ENCODE peak calls at places on chromosomes 1 and 21, in five cellular contexts. One of them, this sample, is unnamed.

GRCh38 chr1:242081446-242081845 is 82.5 kb upstream of the MAP1LC3C start:
- DNase-seq in esophagus squamous epithelium: no peak
- DNase-seq in A673: no peak
- DNase-seq in effector memory CD4-positive, alpha-beta T cell: no peak
- DNase-seq in mesendoderm: no peak
- DNase-seq in this sample: no peak

GRCh38 chr1:109993885-109994284 is 9.3 kb downstream of the AHCYL1 start:
- DNase-seq in mesendoderm: no peak
- DNase-seq in esophagus squamous epithelium: no peak
- DNase-seq in effector memory CD4-positive, alpha-beta T cell: no peak
- DNase-seq in A673: no peak
- DNase-seq in this sample: no peak

GRCh38 chr1:119611701-119612113 is 36.4 kb downstream of the ZNF697 start:
- DNase-seq in esophagus squamous epithelium: no peak
- DNase-seq in effector memory CD4-positive, alpha-beta T cell: no peak
- DNase-seq in mesendoderm: peak; percentile 82
- DNase-seq in A673: peak; percentile 56
- DNase-seq in this sample: peak; percentile 44

GRCh38 chr1:56578963-56579875 is at the start of gene PLPP3:
- DNase-seq in A673: peak; percentile 76
- DNase-seq in effector memory CD4-positive, alpha-beta T cell: no peak
- DNase-seq in esophagus squamous epithelium: peak; percentile 8
- DNase-seq in mesendoderm: peak; percentile 93
- DNase-seq in this sample: peak; percentile 60

GRCh38 chr1:61058477-61059245 is 23.7 kb upstream of the NFIA start:
- DNase-seq in effector memory CD4-positive, alpha-beta T cell: no peak
- DNase-seq in mesendoderm: no peak
- DNase-seq in A673: no peak
- DNase-seq in esophagus squamous epithelium: no peak
- DNase-seq in this sample: no peak

GRCh38 chr1:61299468-61299867 is 217.1 kb downstream of the NFIA start:
- DNase-seq in esophagus squamous epithelium: no peak
- DNase-seq in effector memory CD4-positive, alpha-beta T cell: no peak
- DNase-seq in A673: no peak
- DNase-seq in mesendoderm: no peak
- DNase-seq in this sample: no peak

GRCh38 chr1:228772516-228773212 is 37.4 kb downstream of the RHOU start:
- DNase-seq in esophagus squamous epithelium: no peak
- DNase-seq in mesendoderm: no peak
- DNase-seq in effector memory CD4-positive, alpha-beta T cell: no peak
- DNase-seq in A673: no peak
- DNase-seq in this sample: no peak

GRCh38 chr1:54405894-54406293 is 300 bp downstream of the SSBP3 start:
- DNase-seq in mesendoderm: no peak
- DNase-seq in A673: no peak
- DNase-seq in esophagus squamous epithelium: no peak
- DNase-seq in effector memory CD4-positive, alpha-beta T cell: no peak
- DNase-seq in this sample: no peak

GRCh38 chr1:40876436-40876761 is 14.2 kb upstream of the CITED4 start:
- DNase-seq in effector memory CD4-positive, alpha-beta T cell: no peak
- DNase-seq in mesendoderm: no peak
- DNase-seq in esophagus squamous epithelium: no peak
- DNase-seq in A673: no peak
- DNase-seq in this sample: no peak
- H3K27ac ChIP-seq in effector memory CD4-positive, alpha-beta T cell: no peak overlapping the region
- H3K27ac ChIP-seq in mesendoderm: no peak overlapping the region
- H3K27ac ChIP-seq in esophagus squamous epithelium: peak overlapping the region; percentile 61
- H3K27ac ChIP-seq in A673: no peak overlapping the region
- H3K27ac ChIP-seq in this sample: no peak overlapping the region

DNA sequence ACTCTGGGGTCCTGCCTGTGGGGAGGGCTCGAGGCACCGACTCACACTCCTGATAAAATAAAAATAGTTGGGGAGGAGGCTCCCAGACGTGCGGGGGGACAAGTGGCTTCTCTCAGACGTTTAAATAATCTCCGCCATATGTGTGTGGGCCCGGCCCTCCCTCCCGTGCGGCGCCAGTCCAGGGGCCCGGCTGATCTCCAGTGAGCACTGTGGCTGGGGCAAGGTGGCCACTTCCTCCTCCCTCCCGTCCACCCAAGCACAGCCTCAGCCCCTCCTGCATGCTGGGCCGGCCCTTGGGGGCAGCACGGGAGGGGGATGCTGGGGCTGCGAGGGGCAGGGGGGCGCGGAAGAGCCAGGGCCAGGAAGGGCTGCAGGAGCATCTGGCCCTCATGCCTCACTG is 4.0 kb upstream of the PLCH2 start:
- DNase-seq in esophagus squamous epithelium: no peak
- DNase-seq in effector memory CD4-positive, alpha-beta T cell: no peak
- DNase-seq in mesendoderm: no peak
- DNase-seq in A673: no peak
- DNase-seq in this sample: no peak
- H3K27ac ChIP-seq in esophagus squamous epithelium: no peak overlapping the region
- H3K27ac ChIP-seq in effector memory CD4-positive, alpha-beta T cell: no peak overlapping the region
- H3K27ac ChIP-seq in mesendoderm: no peak overlapping the region
- H3K27ac ChIP-seq in A673: no peak overlapping the region
- H3K27ac ChIP-seq in this sample: no peak overlapping the region

DNA sequence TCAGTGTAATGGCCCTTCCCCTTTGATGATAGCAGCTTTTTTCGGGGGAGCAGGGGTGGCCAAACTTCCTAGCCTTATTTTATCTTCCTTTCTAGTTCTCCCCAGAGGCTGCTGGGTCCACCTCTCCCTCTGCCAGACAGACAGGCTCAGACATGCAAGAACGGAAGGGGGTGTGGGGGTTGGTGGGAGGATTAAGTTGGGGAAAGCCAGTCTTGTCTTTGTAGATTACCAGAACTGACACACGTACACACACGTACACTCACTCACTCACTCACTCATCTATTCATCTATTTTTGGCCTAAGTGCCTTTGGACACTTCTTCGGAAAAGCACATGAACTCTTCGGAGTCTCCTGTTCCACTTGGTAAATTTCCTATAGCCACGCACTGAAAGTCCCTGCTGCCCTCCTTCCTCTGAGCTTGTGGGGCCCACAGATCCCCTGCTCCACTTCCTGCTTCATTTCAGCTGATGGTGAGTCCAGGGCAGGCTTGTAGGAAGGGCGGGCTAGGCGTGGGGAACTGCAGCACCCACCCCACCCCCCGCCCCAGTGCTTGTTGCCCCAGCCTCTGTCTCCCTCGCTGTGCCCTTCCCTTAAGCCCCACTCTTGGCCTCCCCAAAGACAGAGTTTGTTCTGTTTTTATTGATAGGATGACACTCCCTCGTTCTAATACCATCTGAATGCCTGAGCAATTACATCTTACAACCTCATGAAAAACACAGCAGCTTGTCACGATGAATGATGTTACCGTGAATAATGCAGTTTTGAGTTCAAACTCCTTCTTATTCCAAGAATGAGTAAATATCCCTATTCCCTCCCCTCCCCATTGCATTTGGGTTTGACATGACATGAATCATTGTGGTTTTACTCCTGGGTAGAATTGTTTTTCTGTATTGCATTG is 60.7 kb upstream of the ATP5PO start:
- DNase-seq in A673: peak; percentile 82
- DNase-seq in effector memory CD4-positive, alpha-beta T cell: peak; percentile 41
- DNase-seq in mesendoderm: peak; percentile 39
- DNase-seq in esophagus squamous epithelium: no peak
- DNase-seq in this sample: no peak
- H3K27ac ChIP-seq in A673: peak overlapping the region; percentile 92
- H3K27ac ChIP-seq in effector memory CD4-positive, alpha-beta T cell: peak overlapping the region; percentile 67
- H3K27ac ChIP-seq in mesendoderm: no peak overlapping the region
- H3K27ac ChIP-seq in esophagus squamous epithelium: peak overlapping the region; percentile 87
- H3K27ac ChIP-seq in this sample: peak overlapping the region; percentile 33

GRCh38 chr21:14968821-14969220 is 96.0 kb downstream of the NRIP1 start:
- DNase-seq in mesendoderm: no peak
- DNase-seq in esophagus squamous epithelium: no peak
- DNase-seq in effector memory CD4-positive, alpha-beta T cell: no peak
- DNase-seq in A673: no peak
- DNase-seq in this sample: no peak
- H3K27ac ChIP-seq in mesendoderm: no peak overlapping the region
- H3K27ac ChIP-seq in esophagus squamous epithelium: no peak overlapping the region
- H3K27ac ChIP-seq in effector memory CD4-positive, alpha-beta T cell: no peak overlapping the region
- H3K27ac ChIP-seq in A673: no peak overlapping the region
- H3K27ac ChIP-seq in this sample: no peak overlapping the region

GRCh38 chr1:173988068-173988467 is 34.1 kb downstream of the RC3H1 start:
- DNase-seq in A673: no peak
- DNase-seq in mesendoderm: no peak
- DNase-seq in esophagus squamous epithelium: no peak
- DNase-seq in effector memory CD4-positive, alpha-beta T cell: no peak
- DNase-seq in this sample: no peak

DNA sequence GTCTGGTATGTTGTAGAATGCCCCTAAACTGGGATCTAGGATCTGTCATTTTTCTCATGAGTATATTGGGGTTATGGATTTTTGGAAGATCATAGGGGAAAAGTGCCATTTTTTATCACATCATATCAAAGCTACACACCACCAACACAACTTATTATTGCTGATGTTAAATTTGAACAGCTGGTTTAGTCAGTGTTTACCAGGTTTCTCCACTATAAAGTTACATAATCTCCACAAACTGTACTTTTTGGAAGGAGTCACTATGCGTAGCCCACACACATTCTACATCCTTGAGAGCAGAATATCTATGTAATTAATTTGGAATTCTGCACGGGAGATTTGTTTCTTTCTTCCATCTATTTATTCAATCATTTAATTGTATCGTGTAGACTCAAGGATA is 35.2 kb downstream of the RC3H1 start:
- DNase-seq in A673: no peak
- DNase-seq in esophagus squamous epithelium: no peak
- DNase-seq in effector memory CD4-positive, alpha-beta T cell: no peak
- DNase-seq in mesendoderm: no peak
- DNase-seq in this sample: no peak
- H3K27ac ChIP-seq in A673: no peak overlapping the region
- H3K27ac ChIP-seq in esophagus squamous epithelium: no peak overlapping the region
- H3K27ac ChIP-seq in effector memory CD4-positive, alpha-beta T cell: no peak overlapping the region
- H3K27ac ChIP-seq in mesendoderm: no peak overlapping the region
- H3K27ac ChIP-seq in this sample: no peak overlapping the region

GRCh38 chr1:39957299-39958020 is 2.5 kb downstream of the MFSD2A start:
- DNase-seq in A673: no peak
- DNase-seq in mesendoderm: no peak
- DNase-seq in effector memory CD4-positive, alpha-beta T cell: no peak
- DNase-seq in esophagus squamous epithelium: no peak
- DNase-seq in this sample: no peak
- H3K27ac ChIP-seq in A673: no peak overlapping the region
- H3K27ac ChIP-seq in mesendoderm: no peak overlapping the region
- H3K27ac ChIP-seq in effector memory CD4-positive, alpha-beta T cell: no peak overlapping the region
- H3K27ac ChIP-seq in esophagus squamous epithelium: peak overlapping the region; percentile 90
- H3K27ac ChIP-seq in this sample: peak overlapping the region; percentile 19

GRCh38 chr1:204464174-204464573 is 30.4 kb downstream of the PIK3C2B start:
- DNase-seq in mesendoderm: no peak
- DNase-seq in esophagus squamous epithelium: no peak
- DNase-seq in A673: no peak
- DNase-seq in effector memory CD4-positive, alpha-beta T cell: no peak
- DNase-seq in this sample: no peak
- H3K27ac ChIP-seq in mesendoderm: no peak overlapping the region
- H3K27ac ChIP-seq in esophagus squamous epithelium: peak overlapping the region; percentile 73
- H3K27ac ChIP-seq in A673: no peak overlapping the region
- H3K27ac ChIP-seq in effector memory CD4-positive, alpha-beta T cell: peak overlapping the region; percentile 28
- H3K27ac ChIP-seq in this sample: peak overlapping the region; percentile 98

GRCh38 chr1:40477680-40478057 is 579 bp downstream of the ZFP69 start:
- DNase-seq in esophagus squamous epithelium: no peak
- DNase-seq in mesendoderm: no peak
- DNase-seq in A673: peak; percentile 33
- DNase-seq in effector memory CD4-positive, alpha-beta T cell: no peak
- DNase-seq in this sample: peak; percentile 49
- H3K27ac ChIP-seq in esophagus squamous epithelium: peak overlapping the region; percentile 76
- H3K27ac ChIP-seq in mesendoderm: no peak overlapping the region
- H3K27ac ChIP-seq in A673: peak overlapping the region; percentile 51
- H3K27ac ChIP-seq in effector memory CD4-positive, alpha-beta T cell: peak overlapping the region; percentile 47
- H3K27ac ChIP-seq in this sample: no peak overlapping the region

GRCh38 chr1:182484067-182484466 is 34.1 kb downstream of the RGSL1 start:
- DNase-seq in mesendoderm: no peak
- DNase-seq in effector memory CD4-positive, alpha-beta T cell: no peak
- DNase-seq in esophagus squamous epithelium: no peak
- DNase-seq in A673: no peak
- DNase-seq in this sample: no peak
- H3K27ac ChIP-seq in mesendoderm: no peak overlapping the region
- H3K27ac ChIP-seq in effector memory CD4-positive, alpha-beta T cell: no peak overlapping the region
- H3K27ac ChIP-seq in esophagus squamous epithelium: no peak overlapping the region
- H3K27ac ChIP-seq in A673: no peak overlapping the region
- H3K27ac ChIP-seq in this sample: no peak overlapping the region